ENCODE peak calls at places on chromosomes 6 and 20, in eight cellular contexts. N is IMR-90, J is adrenal gland, T is tibial nerve, Y is vagina, S is stomach, A is HCT116, C is body of pancreas. G is an unnamed sample. For H3K4me1, the result is how much of the 10 kb centered on the place peaks cover.

GRCh38 chr6:25788305-25788922 is 33.9 kb downstream of the SLC17A4 start:
- DNase-seq in N (peak), J (peak), T (no peak), Y (no peak), S (peak), A (peak), C (peak), G (peak)

GRCh38 chr6:14985366-14985765 is 260.5 kb upstream of the JARID2 start:
- DNase-seq in N (no peak), J (no peak), T (no peak), Y (no peak), S (no peak), A (no peak), C (no peak), G (no peak)

GRCh38 chr20:13844296-13844695 is 59.5 kb downstream of the NDUFAF5 start:
- DNase-seq in N (no peak), J (no peak), T (no peak), Y (no peak), S (no peak), A (no peak), C (no peak), G (no peak)

GRCh38 chr20:6623989-6624388 is 143.5 kb upstream of the BMP2 start:
- DNase-seq in N (no peak), J (no peak), T (no peak), Y (no peak), S (no peak), A (no peak), C (no peak), G (no peak)

GRCh38 chr6:156396068-156396771 is 381.0 kb upstream of the ARID1B start:
- DNase-seq in N (no peak), J (no peak), T (no peak), Y (no peak), S (no peak), A (no peak), C (no peak), G (no peak)

GRCh38 chr20:39986231-39986904 is 702.7 kb downstream of the MAFB start:
- DNase-seq in N (peak), J (peak), T (peak), Y (no peak), S (no peak), A (no peak), C (peak), G (peak)

GRCh38 chr6:166104872-166105271 is 62.8 kb downstream of the TBXT start:
- DNase-seq in N (no peak), J (no peak), T (no peak), Y (no peak), S (no peak), A (no peak), C (no peak), G (no peak)

GRCh38 chr6:29502597-29502996 is 14.8 kb upstream of the MAS1L start:
- DNase-seq in N (no peak), J (no peak), T (no peak), Y (no peak), S (no peak), A (no peak), C (no peak), G (no peak)

GRCh38 chr6:44219053-44219814 is 2.5 kb downstream of the MYMX start:
- DNase-seq in N (peak), J (peak), T (peak), Y (no peak), S (peak), A (no peak), C (peak), G (peak)

GRCh38 chr6:51147756-51148155 is 329.1 kb downstream of the TFAP2B start:
- DNase-seq in N (no peak), J (no peak), T (no peak), Y (no peak), S (no peak), A (no peak), C (no peak), G (no peak)

GRCh38 chr20:43751167-43752050 is 24.6 kb upstream of the GTSF1L start:
- DNase-seq in N (peak), J (no peak), T (no peak), Y (no peak), S (no peak), A (no peak), C (no peak), G (no peak)

GRCh38 chr6:56399250-56399671 is 151.9 kb upstream of the COL21A1 start:
- DNase-seq in N (peak), J (no peak), T (no peak), Y (no peak), S (no peak), A (no peak), C (peak), G (no peak)

GRCh38 chr6:150119256-150119655 is 23.6 kb upstream of the PPP1R14C start:
- DNase-seq in N (no peak), J (no peak), T (no peak), Y (no peak), S (no peak), A (no peak), C (no peak), G (no peak)

GRCh38 chr6:34132486-34133185 is 13.3 kb downstream of the GRM4 start:
- DNase-seq in N (peak), J (peak), T (no peak), Y (no peak), S (no peak), A (no peak), C (peak), G (no peak)

GRCh38 chr6:26275663-26276062 is 89.3 kb upstream of the BTN3A2 start:
- DNase-seq in N (no peak), J (no peak), T (no peak), Y (no peak), S (no peak), A (no peak), C (no peak), G (no peak)

GRCh38 chr6:69089539-69089938 is 454.5 kb downstream of the ADGRB3 start:
- DNase-seq in N (no peak), J (no peak), T (no peak), Y (no peak), S (no peak), A (no peak), C (no peak), G (no peak)

GRCh38 chr6:156828280-156828703 is 51.1 kb downstream of the ARID1B start:
- DNase-seq in N (peak), J (peak), T (no peak), Y (no peak), S (no peak), A (peak), C (peak), G (no peak)

GRCh38 chr6:296151-297122 is 4.2 kb downstream of the DUSP22 start:
- DNase-seq in N (no peak), J (peak), T (no peak), Y (no peak), S (no peak), A (no peak), C (peak), G (no peak)

GRCh38 chr6:47275640-47276039 is 34.1 kb downstream of the TNFRSF21 start:
- DNase-seq in N (no peak), J (no peak), T (no peak), Y (no peak), S (no peak), A (no peak), C (no peak), G (no peak)

GRCh38 chr20:30812739-30813411 is 444.6 kb upstream of the DEFB115 start:
- DNase-seq in N (no peak), J (no peak), T (no peak), Y (no peak), S (no peak), A (no peak), C (no peak), G (no peak)

GRCh38 chr6:19719691-19720127 is 117.5 kb upstream of the ID4 start:
- DNase-seq in N (peak), J (no peak), T (no peak), Y (no peak), S (no peak), A (no peak), C (peak), G (no peak)

GRCh38 chr6:163133017-163133416 is 281.5 kb upstream of the QKI start:
- DNase-seq in N (no peak), J (no peak), T (no peak), Y (no peak), S (no peak), A (no peak), C (no peak), G (no peak)

DNA sequence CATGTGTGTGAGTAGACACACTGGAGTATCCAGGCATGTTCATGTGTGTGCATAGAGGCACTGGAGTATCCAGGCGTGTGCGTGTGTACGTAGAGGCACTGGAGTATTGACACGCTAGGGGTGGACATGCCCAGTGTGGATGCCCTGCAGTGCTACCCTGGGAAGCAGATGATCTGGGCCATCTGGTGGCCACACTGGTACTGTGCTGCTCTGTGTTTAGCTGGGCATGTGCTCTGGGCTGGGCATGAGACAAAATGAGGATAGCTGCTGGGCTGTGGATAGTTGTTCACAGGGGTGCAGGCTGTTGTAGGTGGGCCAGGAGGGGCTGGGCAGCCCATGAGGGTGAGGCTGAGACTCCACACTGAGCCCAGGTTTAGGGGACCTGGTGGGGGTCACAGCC is 24.0 kb upstream of the NPBWR2 start:
- DNase-seq in N (no peak), J (peak), T (no peak), Y (no peak), S (no peak), A (no peak), C (no peak), G (no peak)
- TF ChIP-seq CTCF in N (no peak), J (no peak), T (no peak), Y (no peak), S (no peak), A (peak), C (peak), G (no peak)

DNA sequence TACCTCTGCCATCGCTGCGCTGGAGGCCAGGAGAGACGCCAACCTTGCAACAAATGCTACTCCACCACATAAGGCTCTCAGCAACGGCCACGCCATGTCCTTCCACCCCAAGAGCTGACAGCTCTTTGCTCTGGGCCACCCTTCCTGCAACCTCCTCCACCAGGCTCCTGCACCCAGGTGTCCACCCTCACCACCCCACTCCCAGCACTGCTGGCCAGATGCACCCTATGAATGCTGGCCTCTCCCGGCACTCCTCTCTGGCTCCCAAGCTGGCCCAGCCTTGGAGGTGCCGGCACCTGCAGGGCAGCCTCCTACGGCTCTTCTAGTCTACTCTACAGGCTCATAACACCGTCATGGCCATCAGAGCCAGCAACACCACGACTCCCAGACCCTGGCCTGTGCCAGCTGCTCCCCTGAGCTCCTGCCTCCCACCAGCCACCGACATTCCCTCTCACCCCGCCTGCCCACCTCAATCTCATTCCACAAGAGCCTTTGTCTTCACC is 11.2 kb downstream of the TAF4 start:
- DNase-seq in N (no peak), J (no peak), T (no peak), Y (no peak), S (no peak), A (no peak), C (no peak), G (peak)
- H3K4me1 ChIP-seq in N (under half), J (under half), T (under half), Y (under half), S (under half), A (under half), C (under half), G (under half)

DNA sequence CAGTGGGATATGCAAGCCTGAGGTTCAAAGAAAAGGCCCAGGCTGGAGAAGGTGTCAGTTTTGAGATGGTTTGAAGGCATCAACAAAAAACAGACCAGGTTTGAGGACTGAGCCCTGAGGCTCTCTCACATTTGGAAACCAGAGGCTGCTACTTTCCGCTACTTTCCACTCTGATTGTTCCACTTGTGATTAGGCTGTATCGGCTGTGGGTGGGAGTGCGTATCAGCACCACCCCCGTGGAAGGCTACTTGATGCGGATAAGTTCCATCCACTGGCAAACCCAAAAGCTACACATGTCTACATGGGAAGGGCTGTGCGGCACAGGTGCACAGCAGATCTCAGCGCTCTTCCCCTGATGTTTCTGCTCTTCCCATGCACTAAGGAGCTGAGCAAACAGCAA is 198.7 kb downstream of the GMPR start:
- DNase-seq in N (no peak), J (no peak), T (no peak), Y (no peak), S (no peak), A (no peak), C (no peak), G (no peak)
- TF ChIP-seq POLR2A in N (no peak), J (no peak), T (no peak), Y (no peak), S (no peak), A (no peak), C (no peak), G (no peak)

DNA sequence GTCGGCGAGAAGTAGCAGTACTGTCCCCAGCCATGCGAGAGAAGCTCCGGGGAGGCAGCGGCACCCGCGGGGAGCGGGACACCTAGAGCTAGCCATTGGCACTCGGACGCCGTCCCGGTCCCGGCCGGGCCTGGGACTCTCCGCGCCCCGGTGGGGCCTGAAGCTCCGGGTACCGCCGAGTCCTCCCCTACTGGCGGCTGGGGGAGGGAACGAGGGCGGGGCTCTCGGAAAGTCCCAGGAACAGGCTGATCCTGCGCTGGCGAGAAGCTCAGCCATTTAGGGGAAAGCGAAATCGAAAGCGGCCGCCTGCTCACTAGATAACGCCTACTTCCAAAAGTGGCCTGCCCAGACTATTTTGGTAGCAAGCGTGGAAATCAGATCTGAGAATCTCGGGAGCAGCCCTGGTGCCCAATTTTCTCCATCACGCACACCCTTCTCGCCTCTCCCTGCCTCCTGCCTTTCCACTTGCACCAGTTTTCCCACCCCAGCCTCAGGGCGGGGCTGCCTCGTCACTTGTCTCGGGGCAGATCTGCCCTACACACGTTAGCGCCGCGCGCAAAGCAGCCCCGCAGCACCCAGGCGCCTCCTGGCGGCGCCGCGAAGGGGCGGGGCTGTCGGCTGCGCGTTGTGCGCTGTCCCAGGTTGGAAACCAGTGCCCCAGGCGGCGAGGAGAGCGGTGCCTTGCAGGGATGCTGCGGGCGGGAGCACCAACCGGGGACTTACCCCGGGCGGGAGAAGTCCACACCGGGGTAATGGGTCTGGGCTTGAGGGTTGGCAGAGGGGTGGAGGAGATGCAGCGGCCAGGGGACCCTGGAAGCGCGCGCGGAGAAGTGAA is at the start of the genes PSMB9 and TAP1:
- DNase-seq in N (peak), J (peak), T (peak), Y (no peak), S (peak), A (peak), C (peak), G (peak)
- TF ChIP-seq CTCF in N (peak), J (peak), T (peak), Y (peak), S (peak), A (peak), C (peak), G (peak)

GRCh38 chr6:52513896-52514295 is 63.0 kb downstream of the TRAM2 start:
- DNase-seq in N (no peak), J (no peak), T (no peak), Y (no peak), S (no peak), A (no peak), C (no peak), G (no peak)
- H3K4me1 ChIP-seq in N (half or more), J (under half), T (half or more), Y (half or more), S (under half), A (half or more), C (under half), G (under half)

G was measured in Peyer's patch.